ENCODE peak calls at places on chromosomes 5 and 9, in four cellular contexts. One of them, this sample, is unnamed.

GRCh38 chr5:37189355-37189754 is 59.8 kb downstream of the CPLANE1 start:
- DNase-seq in iPS DF 6.9: no peak
- DNase-seq in fibroblast of gingiva: peak
- DNase-seq in HuH-7: no peak
- DNase-seq in this sample: no peak

GRCh38 chr9:132589148-132590036 is 7.0 kb downstream of the BARHL1 start:
- DNase-seq in iPS DF 6.9: no peak
- DNase-seq in fibroblast of gingiva: no peak
- DNase-seq in HuH-7: no peak
- DNase-seq in this sample: no peak

GRCh38 chr5:78543292-78543691 is 105.3 kb downstream of the LHFPL2 start:
- DNase-seq in fibroblast of gingiva: no peak
- DNase-seq in iPS DF 6.9: no peak
- DNase-seq in HuH-7: no peak
- DNase-seq in this sample: no peak

GRCh38 chr9:133377721-133378216 is 1.6 kb downstream of the STKLD1 start:
- DNase-seq in iPS DF 6.9: no peak
- DNase-seq in HuH-7: no peak
- DNase-seq in fibroblast of gingiva: peak
- DNase-seq in this sample: no peak

GRCh38 chr5:17118631-17119030 is 98.8 kb upstream of the BASP1 start:
- DNase-seq in fibroblast of gingiva: peak
- DNase-seq in HuH-7: no peak
- DNase-seq in iPS DF 6.9: no peak
- DNase-seq in this sample: peak

GRCh38 chr5:171601266-171601881 is 181.9 kb downstream of the FGF18 start:
- DNase-seq in HuH-7: no peak
- DNase-seq in iPS DF 6.9: no peak
- DNase-seq in fibroblast of gingiva: no peak
- DNase-seq in this sample: no peak

GRCh38 chr5:18420711-18421110 is 786.5 kb downstream of the TAF11L14 start:
- DNase-seq in HuH-7: no peak
- DNase-seq in fibroblast of gingiva: no peak
- DNase-seq in iPS DF 6.9: no peak
- DNase-seq in this sample: no peak

GRCh38 chr9:37540634-37541033 is 35.5 kb downstream of the FBXO10 start:
- DNase-seq in fibroblast of gingiva: no peak
- DNase-seq in iPS DF 6.9: no peak
- DNase-seq in HuH-7: no peak
- DNase-seq in this sample: peak

GRCh38 chr5:138568061-138568824 is 7.0 kb downstream of the HSPA9 start:
- DNase-seq in HuH-7: no peak
- DNase-seq in fibroblast of gingiva: no peak
- DNase-seq in iPS DF 6.9: no peak
- DNase-seq in this sample: no peak

GRCh38 chr9:136640176-136641086 is 22.3 kb upstream of the EGFL7 start:
- DNase-seq in iPS DF 6.9: no peak
- DNase-seq in fibroblast of gingiva: no peak
- DNase-seq in HuH-7: no peak
- DNase-seq in this sample: no peak

GRCh38 chr9:2343756-2344155 is 277.8 kb upstream of the VLDLR start:
- DNase-seq in HuH-7: no peak
- DNase-seq in iPS DF 6.9: no peak
- DNase-seq in fibroblast of gingiva: no peak
- DNase-seq in this sample: no peak

GRCh38 chr9:114321759-114322158 is 1.1 kb upstream of the ORM1 start:
- DNase-seq in iPS DF 6.9: no peak
- DNase-seq in HuH-7: no peak
- DNase-seq in fibroblast of gingiva: peak
- DNase-seq in this sample: no peak

GRCh38 chr9:79000218-79001002 is 571.4 kb upstream of the TLE4 start:
- DNase-seq in iPS DF 6.9: no peak
- DNase-seq in fibroblast of gingiva: no peak
- DNase-seq in HuH-7: no peak
- DNase-seq in this sample: no peak

GRCh38 chr9:125484632-125485282 is 222.3 kb downstream of the MAPKAP1 start:
- DNase-seq in fibroblast of gingiva: peak
- DNase-seq in HuH-7: no peak
- DNase-seq in iPS DF 6.9: no peak
- DNase-seq in this sample: peak

GRCh38 chr9:131704195-131704983 is 35.5 kb downstream of the RAPGEF1 start:
- DNase-seq in HuH-7: no peak
- DNase-seq in fibroblast of gingiva: no peak
- DNase-seq in iPS DF 6.9: no peak
- DNase-seq in this sample: no peak

GRCh38 chr9:133375116-133375723 is 640 bp downstream of the SURF4 start:
- DNase-seq in fibroblast of gingiva: peak
- DNase-seq in iPS DF 6.9: no peak
- DNase-seq in HuH-7: peak
- DNase-seq in this sample: peak

GRCh38 chr9:127776195-127776918 is 2.1 kb downstream of the SH2D3C start:
- DNase-seq in fibroblast of gingiva: no peak
- DNase-seq in HuH-7: no peak
- DNase-seq in iPS DF 6.9: no peak
- DNase-seq in this sample: peak

GRCh38 chr5:140996055-140996454 is 29.8 kb downstream of the PCDHAC2 start:
- DNase-seq in fibroblast of gingiva: no peak
- DNase-seq in HuH-7: no peak
- DNase-seq in iPS DF 6.9: no peak
- DNase-seq in this sample: no peak

GRCh38 chr9:87336914-87337333 is 160.7 kb upstream of the DAPK1 start:
- DNase-seq in HuH-7: peak
- DNase-seq in iPS DF 6.9: no peak
- DNase-seq in fibroblast of gingiva: peak
- DNase-seq in this sample: peak

GRCh38 chr5:123460296-123460729 is 37.1 kb upstream of the CEP120 start:
- DNase-seq in HuH-7: no peak
- DNase-seq in fibroblast of gingiva: no peak
- DNase-seq in iPS DF 6.9: no peak
- DNase-seq in this sample: peak

GRCh38 chr5:104071887-104072286 is 509.3 kb upstream of the NUDT12 start:
- DNase-seq in iPS DF 6.9: no peak
- DNase-seq in HuH-7: no peak
- DNase-seq in fibroblast of gingiva: no peak
- DNase-seq in this sample: no peak

GRCh38 chr5:3931976-3932375 is 336.3 kb downstream of the IRX1 start:
- DNase-seq in iPS DF 6.9: no peak
- DNase-seq in HuH-7: no peak
- DNase-seq in fibroblast of gingiva: no peak
- DNase-seq in this sample: no peak

GRCh38 chr9:38432922-38433510 is 8.8 kb upstream of the IGFBPL1 start:
- DNase-seq in HuH-7: no peak
- DNase-seq in fibroblast of gingiva: peak
- DNase-seq in iPS DF 6.9: no peak
- DNase-seq in this sample: peak

GRCh38 chr5:112492291-112492690 is 73.2 kb upstream of the EPB41L4A start:
- DNase-seq in fibroblast of gingiva: peak
- DNase-seq in HuH-7: peak
- DNase-seq in iPS DF 6.9: peak
- DNase-seq in this sample: peak

GRCh38 chr5:81208904-81209303 is 24.2 kb upstream of the CKMT2 start:
- DNase-seq in HuH-7: no peak
- DNase-seq in iPS DF 6.9: no peak
- DNase-seq in fibroblast of gingiva: no peak
- DNase-seq in this sample: no peak

GRCh38 chr9:71819115-71819739 is 50.9 kb upstream of the CEMIP2 start:
- DNase-seq in iPS DF 6.9: no peak
- DNase-seq in fibroblast of gingiva: peak
- DNase-seq in HuH-7: no peak
- DNase-seq in this sample: peak

GRCh38 chr9:21991039-21991959 is 2.9 kb downstream of the CDKN2A start:
- DNase-seq in fibroblast of gingiva: no peak
- DNase-seq in iPS DF 6.9: no peak
- DNase-seq in HuH-7: no peak
- DNase-seq in this sample: no peak

This sample was measured in body of pancreas.